ENCODE peak calls at places on chromosomes 4 and X, in seven cellular contexts. One of them, this sample, is unnamed.
A peak's percentile ranks its signal among the peaks of the same experiment; 100 is the strongest.

GRCh38 chr4:159052315-159052714 is 50.6 kb upstream of the RAPGEF2 start:
- DNase-seq in non-pigmented ciliary epithelial cell: no peak
- DNase-seq in lower leg skin: no peak
- DNase-seq in NCI-H2081: no peak
- DNase-seq in stimulated activated CD4-positive, alpha-beta T cell treated with anti-CD3 and anti-CD28 coated beads, Interleukin-2, amount 100 ng/mL, for 48 hours: no peak
- DNase-seq in activated T-cell treated with anti-CD3 and anti-CD28 coated beads for 48 hours: no peak
- DNase-seq in neural crest cell: no peak
- DNase-seq in this sample: no peak

GRCh38 chrX:39491548-39492297 is 606.0 kb downstream of the BCOR start:
- DNase-seq in non-pigmented ciliary epithelial cell: no peak
- DNase-seq in lower leg skin: no peak
- DNase-seq in NCI-H2081: no peak
- DNase-seq in stimulated activated CD4-positive, alpha-beta T cell treated with anti-CD3 and anti-CD28 coated beads, Interleukin-2, amount 100 ng/mL, for 48 hours: peak; percentile 35
- DNase-seq in activated T-cell treated with anti-CD3 and anti-CD28 coated beads for 48 hours: peak; percentile 29
- DNase-seq in neural crest cell: no peak
- DNase-seq in this sample: no peak

GRCh38 chrX:1451676-1452496 is 823 bp downstream of the ASMTL start:
- DNase-seq in non-pigmented ciliary epithelial cell: no peak
- DNase-seq in lower leg skin: peak; percentile 40
- DNase-seq in NCI-H2081: no peak
- DNase-seq in stimulated activated CD4-positive, alpha-beta T cell treated with anti-CD3 and anti-CD28 coated beads, Interleukin-2, amount 100 ng/mL, for 48 hours: no peak
- DNase-seq in activated T-cell treated with anti-CD3 and anti-CD28 coated beads for 48 hours: no peak
- DNase-seq in neural crest cell: no peak
- DNase-seq in this sample: no peak

GRCh38 chrX:49838374-49838773 is 9.3 kb downstream of the PAGE4 start:
- DNase-seq in non-pigmented ciliary epithelial cell: peak; percentile 1
- DNase-seq in lower leg skin: no peak
- DNase-seq in NCI-H2081: peak; percentile 28
- DNase-seq in stimulated activated CD4-positive, alpha-beta T cell treated with anti-CD3 and anti-CD28 coated beads, Interleukin-2, amount 100 ng/mL, for 48 hours: no peak
- DNase-seq in activated T-cell treated with anti-CD3 and anti-CD28 coated beads for 48 hours: no peak
- DNase-seq in neural crest cell: peak; percentile 8
- DNase-seq in this sample: no peak

GRCh38 chrX:40392599-40392998 is 188.2 kb upstream of the ATP6AP2 start:
- DNase-seq in non-pigmented ciliary epithelial cell: no peak
- DNase-seq in lower leg skin: no peak
- DNase-seq in NCI-H2081: no peak
- DNase-seq in stimulated activated CD4-positive, alpha-beta T cell treated with anti-CD3 and anti-CD28 coated beads, Interleukin-2, amount 100 ng/mL, for 48 hours: no peak
- DNase-seq in activated T-cell treated with anti-CD3 and anti-CD28 coated beads for 48 hours: no peak
- DNase-seq in neural crest cell: no peak
- DNase-seq in this sample: no peak

GRCh38 chrX:41045960-41046567 is 39.2 kb upstream of the USP9X start:
- DNase-seq in non-pigmented ciliary epithelial cell: no peak
- DNase-seq in lower leg skin: peak; percentile 13
- DNase-seq in NCI-H2081: no peak
- DNase-seq in stimulated activated CD4-positive, alpha-beta T cell treated with anti-CD3 and anti-CD28 coated beads, Interleukin-2, amount 100 ng/mL, for 48 hours: no peak
- DNase-seq in activated T-cell treated with anti-CD3 and anti-CD28 coated beads for 48 hours: no peak
- DNase-seq in neural crest cell: no peak
- DNase-seq in this sample: no peak

GRCh38 chr4:147509386-147509785 is 28.5 kb downstream of the EDNRA start:
- DNase-seq in non-pigmented ciliary epithelial cell: no peak
- DNase-seq in lower leg skin: no peak
- DNase-seq in NCI-H2081: peak; percentile 0
- DNase-seq in stimulated activated CD4-positive, alpha-beta T cell treated with anti-CD3 and anti-CD28 coated beads, Interleukin-2, amount 100 ng/mL, for 48 hours: no peak
- DNase-seq in activated T-cell treated with anti-CD3 and anti-CD28 coated beads for 48 hours: no peak
- DNase-seq in neural crest cell: no peak
- DNase-seq in this sample: no peak

GRCh38 chrX:154019633-154020499 is at the start of gene IRAK1:
- DNase-seq in non-pigmented ciliary epithelial cell: no peak
- DNase-seq in lower leg skin: no peak
- DNase-seq in NCI-H2081: peak; percentile 5
- DNase-seq in stimulated activated CD4-positive, alpha-beta T cell treated with anti-CD3 and anti-CD28 coated beads, Interleukin-2, amount 100 ng/mL, for 48 hours: peak; percentile 43
- DNase-seq in activated T-cell treated with anti-CD3 and anti-CD28 coated beads for 48 hours: peak; percentile 62
- DNase-seq in neural crest cell: peak; percentile 23
- DNase-seq in this sample: no peak

GRCh38 chrX:150897371-150898319 is 823 bp downstream of the CD99L2 start:
- DNase-seq in non-pigmented ciliary epithelial cell: no peak
- DNase-seq in lower leg skin: peak; percentile 19
- DNase-seq in NCI-H2081: peak; percentile 7
- DNase-seq in stimulated activated CD4-positive, alpha-beta T cell treated with anti-CD3 and anti-CD28 coated beads, Interleukin-2, amount 100 ng/mL, for 48 hours: peak; percentile 38
- DNase-seq in activated T-cell treated with anti-CD3 and anti-CD28 coated beads for 48 hours: peak; percentile 33
- DNase-seq in neural crest cell: no peak
- DNase-seq in this sample: no peak

This sample was measured in ascending aorta.